ENCODE peak calls at places on chromosomes 2 and 18, in six cellular contexts. M, R, D, Z, Y and H are unnamed samples.

GRCh38 chr2:157304811-157305712 is 20.6 kb downstream of the ERMN start:
- DNase-seq in D (no peak), Z (no peak), Y (no peak), M (peak; percentile 16), R (peak; percentile 79), H (no peak)

GRCh38 chr2:61151434-61151833 is 10.6 kb upstream of the C2orf74 start:
- DNase-seq in R (no peak), D (no peak), Z (no peak), Y (no peak), M (no peak), H (no peak)

GRCh38 chr2:29207352-29207751 is 92.1 kb downstream of the CLIP4 start:
- DNase-seq in Y (no peak), M (no peak), R (peak; percentile 14), D (no peak), Z (no peak), H (no peak)

GRCh38 chr2:381919-382833 is 94.3 kb upstream of the ALKAL2 start:
- DNase-seq in R (no peak), M (no peak), Z (no peak), D (no peak), Y (no peak), H (no peak)

GRCh38 chr2:58540680-58541079 is 299.6 kb upstream of the FANCL start:
- DNase-seq in R (no peak), Z (no peak), Y (no peak), D (no peak), M (no peak), H (no peak)

GRCh38 chr2:38810488-38810887 is 32.5 kb downstream of the GEMIN6 start:
- DNase-seq in R (no peak), D (no peak), M (no peak), Z (no peak), Y (no peak), H (no peak)

GRCh38 chr18:57705861-57706590 is 84.4 kb upstream of the NARS1 start:
- DNase-seq in D (no peak), Y (no peak), R (no peak), M (no peak), Z (no peak), H (no peak)

GRCh38 chr2:33409417-33409955 is 67.0 kb upstream of the RASGRP3 start:
- DNase-seq in M (no peak), D (no peak), R (no peak), Z (no peak), Y (no peak), H (no peak)

GRCh38 chr2:71613953-71614925 is 160.9 kb downstream of the DYSF start:
- DNase-seq in Z (no peak), D (no peak), M (no peak), Y (no peak), R (no peak), H (peak; percentile 21)

GRCh38 chr2:179483131-179483530 is 218.5 kb upstream of the SESTD1 start:
- DNase-seq in D (no peak), Z (no peak), Y (no peak), R (no peak), M (no peak), H (no peak)

GRCh38 chr2:15596968-15597367 is 5.3 kb downstream of the DDX1 start:
- DNase-seq in Z (no peak), M (no peak), Y (no peak), R (no peak), D (no peak), H (no peak)

GRCh38 chr2:160932960-160933359 is 227.3 kb upstream of the TANK start:
- DNase-seq in R (no peak), D (no peak), Z (no peak), M (no peak), Y (peak; percentile 17), H (no peak)

GRCh38 chr2:75475049-75475448 is 85.7 kb downstream of the EVA1A start:
- DNase-seq in D (no peak), Y (no peak), M (no peak), R (no peak), Z (no peak), H (no peak)

GRCh38 chr2:1782514-1782913 is 38.2 kb upstream of the PXDN start:
- DNase-seq in Z (no peak), R (no peak), D (no peak), M (no peak), Y (no peak), H (peak; percentile 21)

GRCh38 chr2:176126929-176127768 is 2.4 kb upstream of the HOXD8 start:
- DNase-seq in Y (no peak), M (peak; percentile 61), Z (peak; percentile 87), D (peak; percentile 60), R (no peak), H (peak; percentile 74)

GRCh38 chr18:77071711-77072292 is 60.8 kb downstream of the MBP start:
- DNase-seq in D (no peak), Z (no peak), M (peak; percentile 56), Y (peak; percentile 21), R (peak; percentile 96), H (peak; percentile 44)

GRCh38 chr2:239150125-239151011 is 250.5 kb downstream of the HDAC4 start:
- DNase-seq in M (peak; percentile 57), R (no peak), Z (no peak), Y (no peak), D (no peak), H (peak; percentile 26)

GRCh38 chr2:37301408-37301807 is 23.2 kb downstream of the PRKD3 start:
- DNase-seq in M (no peak), Z (no peak), Y (no peak), R (no peak), D (no peak), H (no peak)

GRCh38 chr2:25887624-25888242 is 9.4 kb upstream of the ASXL2 start:
- DNase-seq in Z (no peak), Y (no peak), R (no peak), M (no peak), D (no peak), H (no peak)

GRCh38 chr2:126222316-126222715 is 433.6 kb upstream of the GYPC start:
- DNase-seq in M (no peak), R (no peak), Z (no peak), Y (no peak), D (no peak), H (no peak)

GRCh38 chr2:126224766-126225165 is 431.2 kb upstream of the GYPC start:
- DNase-seq in M (no peak), R (no peak), D (no peak), Y (no peak), Z (no peak), H (no peak)

GRCh38 chr2:126221506-126221905 is 434.5 kb upstream of the GYPC start:
- DNase-seq in R (no peak), M (no peak), Z (no peak), Y (no peak), D (no peak), H (no peak)

GRCh38 chr2:126227250-126227649 is 428.7 kb upstream of the GYPC start:
- DNase-seq in R (no peak), D (no peak), Y (no peak), Z (no peak), M (no peak), H (no peak)
- TF ChIP-seq CTCF in R (peak; percentile 3), D (no peak), Y (no peak), Z (no peak), M (peak; percentile 17), H (no peak)

GRCh38 chr2:30447149-30448045 is at the start of gene LCLAT1:
- DNase-seq in D (peak; percentile 84), M (peak; percentile 89), R (peak; percentile 52), Z (peak; percentile 80), Y (peak; percentile 75), H (peak; percentile 84)
- TF ChIP-seq CTCF in D (no peak), M (no peak), R (no peak), Z (no peak), Y (no peak), H (peak; percentile 19)

DNA sequence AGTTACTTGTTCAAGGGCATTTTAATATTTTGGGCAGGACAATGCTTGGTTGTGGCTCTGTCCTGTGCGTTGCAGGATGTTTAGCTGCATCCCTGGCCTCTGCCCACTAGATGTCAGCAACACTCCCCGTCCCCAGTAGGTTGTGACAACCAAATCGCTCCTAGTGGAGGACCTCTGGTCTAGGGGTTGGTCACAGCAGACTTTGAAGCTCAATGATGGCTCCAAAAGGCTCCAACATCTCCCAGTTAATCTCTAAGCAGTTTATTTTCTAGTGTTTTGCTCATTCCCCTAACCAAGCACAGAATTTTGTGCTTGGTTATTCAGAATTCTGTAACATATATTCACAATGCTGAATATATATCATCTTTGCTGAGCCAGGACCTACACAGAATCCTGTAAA is 67.0 kb downstream of the CHRNA1 start:
- DNase-seq in D (peak; percentile 66), Z (no peak), Y (peak; percentile 91), R (peak; percentile 22), M (peak; percentile 77), H (peak; percentile 51)
- TF ChIP-seq CTCF in D (peak; percentile 86), Z (no peak), Y (peak; percentile 77), R (peak; percentile 94), M (peak; percentile 95), H (no peak)

GRCh38 chr18:13548106-13548819 is 178.1 kb downstream of the FAM210A start:
- DNase-seq in Z (no peak), D (no peak), R (no peak), M (peak; percentile 29), Y (no peak), H (no peak)
- TF ChIP-seq CTCF in Z (no peak), D (no peak), R (no peak), M (no peak), Y (no peak), H (no peak)

GRCh38 chr2:145488571-145488970 is 968.7 kb upstream of the ZEB2 start:
- DNase-seq in M (no peak), R (peak; percentile 50), Z (no peak), D (no peak), Y (no peak), H (no peak)

GRCh38 chr2:145481334-145481922 is 961.5 kb upstream of the ZEB2 start:
- DNase-seq in R (no peak), Z (no peak), M (no peak), Y (no peak), D (no peak), H (no peak)

GRCh38 chr2:145483854-145484253 is 963.9 kb upstream of the ZEB2 start:
- DNase-seq in D (no peak), R (no peak), M (no peak), Y (no peak), Z (no peak), H (no peak)

DNA sequence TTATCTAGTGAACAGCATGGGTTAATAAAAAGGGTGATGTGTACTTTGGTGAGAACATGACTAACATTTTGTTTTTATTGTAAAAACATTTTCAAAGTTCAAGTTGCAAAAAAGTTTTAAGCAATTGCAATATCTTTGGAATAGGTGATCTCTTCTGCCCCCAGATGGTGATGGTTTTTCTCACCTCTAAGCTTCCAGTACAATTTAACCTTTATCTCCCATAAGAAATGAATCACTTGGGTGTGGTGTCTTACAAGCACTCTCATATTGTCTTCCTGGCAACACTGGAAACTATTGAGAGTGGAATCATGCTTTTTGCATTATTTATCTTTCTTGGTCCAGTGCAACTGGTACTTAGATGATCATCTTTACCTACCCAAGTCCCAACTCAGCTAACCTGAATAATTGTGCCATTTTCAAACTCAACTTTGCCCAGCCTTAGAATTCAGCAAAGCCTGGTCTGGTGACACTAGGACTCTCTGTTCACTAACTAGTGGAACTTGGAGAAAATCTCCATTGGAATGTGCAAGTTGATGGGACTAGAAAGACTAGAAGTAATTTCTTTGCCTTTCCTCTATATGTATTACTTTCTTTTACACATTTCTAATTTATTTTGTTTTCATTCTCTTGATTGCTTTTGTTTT is 964.6 kb upstream of the ZEB2 start:
- DNase-seq in Z (no peak), M (no peak), R (peak; percentile 69), Y (peak; percentile 1), D (peak; percentile 26), H (no peak)
- TF ChIP-seq CTCF in Z (peak; percentile 19), M (no peak), R (no peak), Y (peak; percentile 43), D (no peak), H (no peak)